ENCODE peak calls at places on chromosomes 1 and 21, in nine cellular contexts. I is OCI-LY7, E is heart right ventricle, H is kidney epithelial cell, G is stomach, M is psoas muscle, X is Calu3, K is GM12865, J is cardiac fibroblast. L is an unnamed sample.

GRCh38 chr1:48936436-48936835 is 159.7 kb upstream of the BEND5 start:
- DNase-seq in J (peak), K (no peak), G (no peak), I (no peak), E (no peak), H (no peak), X (no peak), M (no peak), L (no peak)

GRCh38 chr1:119674110-119674509 is 26.0 kb upstream of the ZNF697 start:
- DNase-seq in I (no peak), H (peak), K (no peak), J (peak), X (no peak), E (no peak), M (no peak), G (no peak), L (no peak)

GRCh38 chr21:35503646-35504045 is 454.5 kb upstream of the RUNX1 start:
- DNase-seq in J (peak), H (no peak), E (no peak), M (no peak), G (no peak), K (no peak), X (no peak), I (no peak), L (no peak)

GRCh38 chr21:36047139-36047538 is 13.2 kb downstream of the SETD4 start:
- DNase-seq in J (no peak), G (no peak), X (no peak), I (no peak), K (no peak), E (no peak), H (no peak), M (no peak), L (no peak)

GRCh38 chr1:32358435-32358834 is 3.9 kb downstream of the FAM229A start:
- DNase-seq in E (no peak), M (no peak), H (no peak), J (no peak), G (no peak), X (no peak), I (no peak), K (no peak), L (no peak)

GRCh38 chr1:117967900-117968299 is 38.4 kb downstream of the WDR3 start:
- DNase-seq in J (peak), K (no peak), X (no peak), E (no peak), G (no peak), H (no peak), M (no peak), I (no peak), L (no peak)

GRCh38 chr1:64263335-64263734 is 59.9 kb downstream of the UBE2U start:
- DNase-seq in I (no peak), E (no peak), J (no peak), H (no peak), M (no peak), G (no peak), X (no peak), K (no peak), L (no peak)

GRCh38 chr1:7613106-7613850 is 157.8 kb upstream of the VAMP3 start:
- DNase-seq in J (no peak), H (no peak), X (no peak), I (no peak), K (no peak), M (no peak), E (no peak), G (no peak), L (no peak)

GRCh38 chr1:207084701-207085180 is 3.9 kb upstream of the C4BPB start:
- DNase-seq in E (no peak), X (peak), K (peak), H (no peak), M (no peak), J (peak), I (peak), G (peak), L (peak)

GRCh38 chr21:46119565-46120271 is 21.8 kb downstream of the COL6A2 start:
- DNase-seq in X (no peak), E (peak), I (no peak), M (peak), K (no peak), G (no peak), H (no peak), J (no peak), L (no peak)

GRCh38 chr1:39818482-39818881 is 29.8 kb upstream of the BMP8B start:
- DNase-seq in J (no peak), M (no peak), X (peak), E (no peak), G (peak), H (no peak), I (no peak), K (no peak), L (no peak)

GRCh38 chr1:208988811-208989222 is 594.7 kb upstream of the CAMK1G start:
- DNase-seq in X (peak), J (peak), K (peak), H (peak), G (no peak), E (no peak), I (peak), M (no peak), L (peak)

GRCh38 chr21:41142051-41142795 is 25.7 kb upstream of the BACE2 start:
- DNase-seq in K (no peak), M (no peak), J (peak), I (no peak), E (no peak), G (no peak), H (peak), X (no peak), L (no peak)

GRCh38 chr1:29256395-29256794 is 20.1 kb downstream of the PTPRU start:
- DNase-seq in K (no peak), M (no peak), J (no peak), H (no peak), E (no peak), I (peak), G (no peak), X (no peak), L (no peak)

GRCh38 chr1:43671626-43672330 is 21.8 kb downstream of the KDM4A start:
- DNase-seq in G (no peak), I (no peak), E (no peak), X (no peak), H (peak), M (no peak), J (peak), K (no peak), L (no peak)

GRCh38 chr1:118978914-118979701 is 9.0 kb downstream of the TBX15 start:
- DNase-seq in H (no peak), E (no peak), M (no peak), J (no peak), G (no peak), I (no peak), K (no peak), X (no peak), L (no peak)

GRCh38 chr1:162929177-162929576 is 68.2 kb upstream of the CCDC190 start:
- DNase-seq in J (no peak), K (no peak), G (no peak), X (no peak), I (no peak), E (no peak), M (no peak), H (no peak), L (no peak)

GRCh38 chr1:164635074-164635783 is 76.2 kb downstream of the PBX1 start:
- DNase-seq in X (no peak), K (no peak), I (no peak), M (no peak), J (no peak), E (no peak), G (no peak), H (no peak), L (no peak)

GRCh38 chr1:203915811-203916210 is 54.4 kb downstream of the SNRPE start:
- DNase-seq in G (no peak), H (no peak), E (no peak), K (no peak), J (no peak), X (no peak), I (no peak), M (no peak), L (no peak)

GRCh38 chr1:63545780-63546179 is 22.5 kb downstream of the EFCAB7 start:
- DNase-seq in M (no peak), G (no peak), K (no peak), I (no peak), J (peak), X (no peak), E (no peak), H (no peak), L (no peak)

GRCh38 chr1:3598051-3598471 is 13.2 kb downstream of the MEGF6 start:
- DNase-seq in J (peak), G (no peak), K (peak), M (peak), I (no peak), H (no peak), X (no peak), E (peak), L (no peak)

GRCh38 chr1:185155600-185156320 is 993 bp downstream of the TRMT1L start:
- DNase-seq in G (no peak), K (peak), X (peak), E (no peak), J (peak), H (no peak), M (no peak), I (peak), L (peak)

GRCh38 chr1:171403396-171403795 is 81.9 kb upstream of the PRRC2C start:
- DNase-seq in G (no peak), E (no peak), X (no peak), K (no peak), M (no peak), I (no peak), H (no peak), J (peak), L (no peak)

GRCh38 chr1:68028566-68028965 is 21.9 kb downstream of the DIRAS3 start:
- DNase-seq in I (no peak), G (no peak), X (no peak), J (no peak), M (no peak), E (no peak), K (no peak), H (no peak), L (no peak)

GRCh38 chr1:157753611-157754010 is 23.3 kb downstream of the FCRL2 start:
- DNase-seq in H (no peak), I (no peak), G (no peak), J (no peak), K (no peak), X (no peak), E (no peak), M (no peak), L (no peak)

GRCh38 chr1:13697738-13698137 is 2.2 kb upstream of the PRDM2 start:
- DNase-seq in J (peak), K (peak), I (peak), E (no peak), G (no peak), M (no peak), X (no peak), H (no peak), L (no peak)

GRCh38 chr1:19079983-19080472 is 123.6 kb upstream of the IFFO2 start:
- DNase-seq in K (no peak), H (peak), E (no peak), M (peak), G (peak), J (no peak), I (no peak), X (no peak), L (no peak)

GRCh38 chr1:110118636-110119396 is 6.6 kb downstream of the UBL4B start:
- DNase-seq in J (peak), G (no peak), I (no peak), E (no peak), K (no peak), H (no peak), M (no peak), X (peak), L (no peak)

DNA sequence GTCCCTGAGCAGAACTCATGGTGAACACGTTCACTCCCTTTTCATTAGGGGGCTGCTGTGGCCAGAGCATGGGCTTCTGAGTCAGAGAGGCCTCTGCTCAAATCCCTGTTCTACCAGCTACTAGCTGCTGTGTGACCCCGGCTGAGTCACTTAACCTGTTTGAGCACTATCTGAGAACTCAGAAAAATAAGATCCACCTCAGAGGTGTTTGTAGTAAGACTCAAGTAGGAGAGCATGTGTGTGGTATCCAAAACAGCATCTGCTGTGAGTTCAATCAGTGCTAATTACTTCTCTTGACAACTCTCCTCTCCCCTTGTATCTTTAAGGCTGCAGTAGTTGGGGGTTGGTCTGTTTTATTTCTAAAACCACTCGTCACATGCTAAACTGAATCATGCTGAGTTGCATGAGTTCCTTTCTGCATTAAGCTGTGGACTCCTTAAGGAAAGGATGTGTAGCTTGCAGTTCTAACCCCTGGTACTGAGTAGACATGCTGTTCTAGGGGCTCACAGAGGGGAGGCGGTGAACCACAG is 39.7 kb upstream of the JUN start:
- DNase-seq in M (no peak), G (peak), I (no peak), X (peak), J (peak), H (peak), K (no peak), E (no peak), L (no peak)
- TF ChIP-seq CTCF in M (no peak), G (no peak), I (no peak), X (no peak), J (no peak), H (no peak), K (no peak), E (no peak), L (no peak)

GRCh38 chr1:242454262-242455051 is 70.0 kb downstream of the PLD5 start:
- DNase-seq in I (peak), M (no peak), J (peak), H (no peak), G (no peak), X (peak), K (peak), E (no peak), L (peak)
- TF ChIP-seq CTCF in I (peak), M (peak), J (peak), H (peak), G (no peak), X (peak), K (peak), E (peak), L (no peak)

DNA sequence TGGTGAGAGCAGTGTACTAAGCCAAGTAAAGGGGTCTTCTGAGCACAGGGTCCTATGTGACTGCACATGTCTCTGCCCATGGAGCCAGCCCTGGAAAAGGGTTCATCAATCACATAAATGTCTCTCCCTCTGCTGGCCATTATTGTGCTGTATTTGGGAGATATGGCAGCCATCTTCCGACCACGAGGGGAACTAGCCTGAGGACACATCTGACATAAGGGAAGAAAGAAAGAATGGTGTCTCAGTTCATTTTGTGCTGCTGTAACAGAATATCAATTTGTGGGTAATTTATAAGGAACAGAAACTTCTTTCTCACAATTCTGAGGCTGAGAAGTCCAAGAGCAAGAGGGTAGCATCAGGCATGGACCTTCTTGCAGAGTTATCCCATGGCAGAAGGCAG is 55.1 kb upstream of the GJA5 start:
- DNase-seq in X (no peak), I (no peak), K (no peak), M (no peak), J (no peak), G (no peak), H (no peak), E (no peak), L (no peak)
- TF ChIP-seq CTCF in X (no peak), I (no peak), K (no peak), M (no peak), J (peak), G (no peak), H (no peak), E (no peak), L (no peak)

GRCh38 chr1:235128453-235129328 is at the start of gene TOMM20:
- DNase-seq in J (peak), G (peak), H (peak), K (peak), E (peak), X (peak), M (peak), I (peak), L (peak)
- TF ChIP-seq CTCF in J (no peak), G (no peak), H (no peak), K (no peak), E (no peak), X (no peak), M (no peak), I (no peak), L (no peak)

GRCh38 chr1:234730542-234731370 is 120.8 kb upstream of the IRF2BP2 start:
- DNase-seq in E (no peak), J (no peak), H (no peak), M (no peak), X (no peak), K (peak), I (peak), G (no peak), L (peak)
- TF ChIP-seq CTCF in E (no peak), J (no peak), H (no peak), M (no peak), X (no peak), K (peak), I (peak), G (no peak), L (no peak)

L was measured in GM20000.